ENCODE peak calls at places on chromosomes 4 and X, in nine cellular contexts. One of them, this sample, is unnamed.

GRCh38 chr4:103011378-103012025 is 8.0 kb downstream of the SLC9B1 start:
- DNase-seq in HFFc6: peak
- DNase-seq in lung microvascular endothelial cell: no peak
- DNase-seq in type B pancreatic cell: no peak
- DNase-seq in fibroblast of the aortic adventitia: peak
- DNase-seq in NCI-H2171 treated with DMSO at 0.1 percent for 48 hours: no peak
- DNase-seq in adipocyte: peak
- DNase-seq in iPS-NIHi11: no peak
- DNase-seq in cardiac fibroblast: peak
- DNase-seq in this sample: no peak

GRCh38 chr4:102761478-102761790 is 666 bp upstream of the MANBA start:
- DNase-seq in adipocyte: no peak
- DNase-seq in cardiac fibroblast: no peak
- DNase-seq in fibroblast of the aortic adventitia: no peak
- DNase-seq in type B pancreatic cell: no peak
- DNase-seq in NCI-H2171 treated with DMSO at 0.1 percent for 48 hours: no peak
- DNase-seq in lung microvascular endothelial cell: peak
- DNase-seq in HFFc6: no peak
- DNase-seq in iPS-NIHi11: no peak
- DNase-seq in this sample: no peak

GRCh38 chr4:169225812-169226211 is 44.9 kb downstream of the SH3RF1 start:
- DNase-seq in HFFc6: peak
- DNase-seq in iPS-NIHi11: no peak
- DNase-seq in adipocyte: no peak
- DNase-seq in NCI-H2171 treated with DMSO at 0.1 percent for 48 hours: no peak
- DNase-seq in cardiac fibroblast: peak
- DNase-seq in fibroblast of the aortic adventitia: peak
- DNase-seq in type B pancreatic cell: no peak
- DNase-seq in lung microvascular endothelial cell: peak
- DNase-seq in this sample: no peak

GRCh38 chr4:138831943-138832342 is 183.6 kb upstream of the NOCT start:
- DNase-seq in adipocyte: no peak
- DNase-seq in cardiac fibroblast: no peak
- DNase-seq in lung microvascular endothelial cell: no peak
- DNase-seq in fibroblast of the aortic adventitia: no peak
- DNase-seq in iPS-NIHi11: no peak
- DNase-seq in HFFc6: no peak
- DNase-seq in type B pancreatic cell: no peak
- DNase-seq in NCI-H2171 treated with DMSO at 0.1 percent for 48 hours: no peak
- DNase-seq in this sample: no peak

GRCh38 chrX:102976793-102977495 is 39.9 kb downstream of the RAB40AL start:
- DNase-seq in lung microvascular endothelial cell: no peak
- DNase-seq in cardiac fibroblast: peak
- DNase-seq in NCI-H2171 treated with DMSO at 0.1 percent for 48 hours: no peak
- DNase-seq in type B pancreatic cell: no peak
- DNase-seq in iPS-NIHi11: no peak
- DNase-seq in HFFc6: peak
- DNase-seq in fibroblast of the aortic adventitia: peak
- DNase-seq in adipocyte: peak
- DNase-seq in this sample: no peak

GRCh38 chr4:103075435-103075893 is 1.1 kb downstream of the SLC9B2 start:
- DNase-seq in HFFc6: peak
- DNase-seq in lung microvascular endothelial cell: peak
- DNase-seq in fibroblast of the aortic adventitia: peak
- DNase-seq in cardiac fibroblast: peak
- DNase-seq in NCI-H2171 treated with DMSO at 0.1 percent for 48 hours: peak
- DNase-seq in type B pancreatic cell: no peak
- DNase-seq in iPS-NIHi11: no peak
- DNase-seq in adipocyte: peak
- DNase-seq in this sample: peak

GRCh38 chr4:184983660-184984356 is 34.5 kb upstream of the HELT start:
- DNase-seq in lung microvascular endothelial cell: peak
- DNase-seq in HFFc6: peak
- DNase-seq in NCI-H2171 treated with DMSO at 0.1 percent for 48 hours: peak
- DNase-seq in iPS-NIHi11: peak
- DNase-seq in adipocyte: peak
- DNase-seq in cardiac fibroblast: peak
- DNase-seq in fibroblast of the aortic adventitia: peak
- DNase-seq in type B pancreatic cell: no peak
- DNase-seq in this sample: peak

GRCh38 chr4:176789955-176790354 is 2.8 kb downstream of the VEGFC start:
- DNase-seq in type B pancreatic cell: no peak
- DNase-seq in adipocyte: peak
- DNase-seq in fibroblast of the aortic adventitia: peak
- DNase-seq in lung microvascular endothelial cell: peak
- DNase-seq in NCI-H2171 treated with DMSO at 0.1 percent for 48 hours: peak
- DNase-seq in iPS-NIHi11: peak
- DNase-seq in HFFc6: peak
- DNase-seq in cardiac fibroblast: peak
- DNase-seq in this sample: peak

GRCh38 chr4:89640620-89641366 is 196.2 kb downstream of the SNCA start:
- DNase-seq in type B pancreatic cell: peak
- DNase-seq in HFFc6: no peak
- DNase-seq in lung microvascular endothelial cell: peak
- DNase-seq in iPS-NIHi11: peak
- DNase-seq in cardiac fibroblast: peak
- DNase-seq in adipocyte: peak
- DNase-seq in fibroblast of the aortic adventitia: peak
- DNase-seq in NCI-H2171 treated with DMSO at 0.1 percent for 48 hours: no peak
- DNase-seq in this sample: no peak

GRCh38 chrX:111100191-111100590 is 4.2 kb downstream of the PAK3 start:
- DNase-seq in iPS-NIHi11: peak
- DNase-seq in cardiac fibroblast: peak
- DNase-seq in lung microvascular endothelial cell: peak
- DNase-seq in HFFc6: peak
- DNase-seq in NCI-H2171 treated with DMSO at 0.1 percent for 48 hours: peak
- DNase-seq in fibroblast of the aortic adventitia: peak
- DNase-seq in type B pancreatic cell: no peak
- DNase-seq in adipocyte: peak
- DNase-seq in this sample: peak

GRCh38 chrX:37652053-37652452 is 33.5 kb upstream of the XK start:
- DNase-seq in cardiac fibroblast: no peak
- DNase-seq in adipocyte: no peak
- DNase-seq in type B pancreatic cell: no peak
- DNase-seq in NCI-H2171 treated with DMSO at 0.1 percent for 48 hours: no peak
- DNase-seq in iPS-NIHi11: no peak
- DNase-seq in fibroblast of the aortic adventitia: no peak
- DNase-seq in lung microvascular endothelial cell: no peak
- DNase-seq in HFFc6: no peak
- DNase-seq in this sample: no peak

GRCh38 chrX:133171962-133172708 is 46.0 kb downstream of the TFDP3 start:
- DNase-seq in cardiac fibroblast: peak
- DNase-seq in HFFc6: no peak
- DNase-seq in fibroblast of the aortic adventitia: peak
- DNase-seq in iPS-NIHi11: peak
- DNase-seq in type B pancreatic cell: no peak
- DNase-seq in NCI-H2171 treated with DMSO at 0.1 percent for 48 hours: peak
- DNase-seq in lung microvascular endothelial cell: no peak
- DNase-seq in adipocyte: peak
- DNase-seq in this sample: peak

GRCh38 chrX:132023896-132024386 is 839 bp downstream of the STK26 start:
- DNase-seq in iPS-NIHi11: peak
- DNase-seq in lung microvascular endothelial cell: no peak
- DNase-seq in NCI-H2171 treated with DMSO at 0.1 percent for 48 hours: no peak
- DNase-seq in adipocyte: peak
- DNase-seq in HFFc6: no peak
- DNase-seq in type B pancreatic cell: no peak
- DNase-seq in cardiac fibroblast: peak
- DNase-seq in fibroblast of the aortic adventitia: no peak
- DNase-seq in this sample: no peak